ENCODE peak calls at places on chromosomes 3 and 15, in seven cellular contexts. X, B, Q, R, W, N and H are unnamed samples.

GRCh38 chr3:189292667-189293478 is 121.1 kb downstream of the TPRG1 start:
- DNase-seq in W (no peak), N (no peak), R (no peak), Q (no peak), X (no peak), B (no peak), H (no peak)

GRCh38 chr3:71146673-71147072 is 436.9 kb downstream of the FOXP1 start:
- DNase-seq in R (no peak), N (no peak), X (no peak), W (no peak), B (no peak), Q (no peak), H (no peak)

GRCh38 chr15:90882781-90883525 is 1.4 kb upstream of the FES start:
- DNase-seq in X (no peak), R (no peak), N (no peak), W (no peak), Q (no peak), B (no peak), H (no peak)

GRCh38 chr3:46942079-46942478 is 34.5 kb downstream of the CCDC12 start:
- DNase-seq in R (peak), X (no peak), N (no peak), B (no peak), Q (no peak), W (no peak), H (no peak)

GRCh38 chr15:39133201-39133600 is 447.7 kb upstream of the THBS1 start:
- DNase-seq in X (no peak), W (peak), R (no peak), N (no peak), B (no peak), Q (no peak), H (no peak)

GRCh38 chr3:48285132-48285531 is 44.2 kb downstream of the ZNF589 start:
- DNase-seq in N (no peak), B (no peak), R (no peak), X (no peak), Q (no peak), W (no peak), H (no peak)

GRCh38 chr3:133886031-133886722 is 9.5 kb downstream of the RAB6B start:
- DNase-seq in R (no peak), N (no peak), X (no peak), W (no peak), Q (no peak), B (no peak), H (no peak)

GRCh38 chr3:72102057-72102711 is 317.2 kb upstream of the PROK2 start:
- DNase-seq in R (no peak), Q (no peak), N (no peak), X (no peak), W (no peak), B (no peak), H (no peak)

GRCh38 chr3:58690490-58690889 is 23.9 kb upstream of the FAM3D start:
- DNase-seq in Q (no peak), N (no peak), W (no peak), R (peak), B (no peak), X (no peak), H (no peak)

GRCh38 chr15:74470631-74471396 is 9.9 kb upstream of the UBL7 start:
- DNase-seq in B (no peak), W (no peak), Q (no peak), X (no peak), N (peak), R (no peak), H (no peak)

GRCh38 chr3:111547645-111548044 is 5.6 kb downstream of the CD96 start:
- DNase-seq in X (peak), N (no peak), B (no peak), Q (no peak), R (peak), W (no peak), H (no peak)

GRCh38 chr3:140505256-140505655 is 172.6 kb upstream of the TRIM42 start:
- DNase-seq in B (no peak), W (no peak), Q (no peak), N (no peak), R (no peak), X (no peak), H (no peak)

GRCh38 chr3:112958749-112959560 is 15.9 kb downstream of the CD200R1 start:
- DNase-seq in B (no peak), N (no peak), R (no peak), W (no peak), Q (no peak), X (peak), H (no peak)

GRCh38 chr15:23072633-23073032 is 33.3 kb upstream of the TUBGCP5 start:
- DNase-seq in X (no peak), W (no peak), N (no peak), B (no peak), R (no peak), Q (no peak), H (no peak)

GRCh38 chr3:42020681-42021307 is 58.9 kb upstream of the ULK4 start:
- DNase-seq in N (no peak), R (no peak), X (no peak), W (peak), B (no peak), Q (no peak), H (no peak)